ENCODE peak calls at places on chromosomes 11 and 22, in six cellular contexts. H is heart left ventricle, K is breast epithelium, L is prostate gland, W is right lobe of liver, G is adrenal gland. T is an unnamed sample. For H3K27me3 and H3K4me1, the result is how much of the 10 kb centered on the place peaks cover.

GRCh38 chr11:21615871-21616270 is 577.0 kb upstream of the ANO5 start:
- DNase-seq in W (no peak), L (no peak), K (no peak), G (no peak), H (no peak), T (no peak)

GRCh38 chr11:33830903-33831648 is 56.8 kb upstream of the FBXO3 start:
- DNase-seq in K (no peak), W (no peak), L (no peak), H (no peak), G (no peak), T (no peak)

GRCh38 chr11:59706518-59707285 is 6.9 kb downstream of the OR10V1 start:
- DNase-seq in K (no peak), W (no peak), G (no peak), L (no peak), H (no peak), T (no peak)

GRCh38 chr11:85088286-85088685 is 538.9 kb downstream of the DLG2 start:
- DNase-seq in G (no peak), H (no peak), L (no peak), K (no peak), W (no peak), T (no peak)

GRCh38 chr11:93054279-93054678 is 84.8 kb downstream of the MTNR1B start:
- DNase-seq in W (no peak), K (no peak), G (no peak), L (no peak), H (no peak), T (no peak)

GRCh38 chr11:121538054-121538453 is 85.3 kb upstream of the SORL1-AS1 start:
- DNase-seq in W (no peak), L (no peak), K (no peak), H (no peak), G (no peak), T (no peak)

GRCh38 chr11:119044708-119045107 is 12.3 kb downstream of the HYOU1 start:
- DNase-seq in G (no peak), K (no peak), H (no peak), L (no peak), W (no peak), T (no peak)

GRCh38 chr11:14015711-14016110 is 53.2 kb downstream of the SPON1 start:
- DNase-seq in H (no peak), K (no peak), L (no peak), W (no peak), G (peak), T (no peak)

GRCh38 chr22:35838849-35839646 is 121.4 kb downstream of the APOL5 start:
- DNase-seq in W (no peak), H (no peak), G (peak), L (peak), K (no peak), T (peak)

GRCh38 chr11:122170815-122171475 is 54.9 kb upstream of the BLID start:
- DNase-seq in H (no peak), K (no peak), L (no peak), G (no peak), W (no peak), T (peak)

GRCh38 chr11:116830184-116830912 is 641 bp downstream of the APOC3 start:
- DNase-seq in L (no peak), W (peak), K (no peak), H (no peak), G (no peak), T (no peak)

GRCh38 chr11:34940026-34940677 is 23.7 kb downstream of the PDHX start:
- DNase-seq in L (no peak), G (no peak), W (no peak), K (no peak), H (no peak), T (no peak)

GRCh38 chr11:94068764-94069163 is 47.6 kb downstream of the HEPHL1 start:
- DNase-seq in W (no peak), L (no peak), K (no peak), H (no peak), G (no peak), T (no peak)

GRCh38 chr22:45226681-45227186 is 14.0 kb downstream of the KIAA0930 start:
- DNase-seq in H (no peak), G (no peak), K (peak), W (no peak), L (no peak), T (peak)

GRCh38 chr22:32082331-32082730 is 39.3 kb downstream of the SLC5A1 start:
- DNase-seq in W (no peak), K (no peak), G (no peak), L (no peak), H (no peak), T (no peak)

GRCh38 chr22:43931771-43932170 is 8.2 kb downstream of the PNPLA3 start:
- DNase-seq in K (no peak), H (no peak), G (no peak), W (no peak), L (peak), T (no peak)

GRCh38 chr11:118343248-118343647 is 743 bp upstream of the CD3D start:
- DNase-seq in K (no peak), W (no peak), H (no peak), L (no peak), G (no peak), T (no peak)

GRCh38 chr22:31945971-31946680 is 1.8 kb downstream of the YWHAH start:
- DNase-seq in W (no peak), G (no peak), K (no peak), H (no peak), L (no peak), T (no peak)

GRCh38 chr11:45876401-45876800 is 9.1 kb upstream of the MAPK8IP1 start:
- DNase-seq in K (no peak), W (no peak), G (no peak), H (no peak), L (no peak), T (no peak)

GRCh38 chr22:46054091-46054877 is 77.3 kb upstream of the WNT7B start:
- DNase-seq in H (peak), L (no peak), W (peak), G (peak), K (peak), T (peak)

GRCh38 chr11:59368238-59369022 is 9.7 kb downstream of the OR5AN1 start:
- DNase-seq in K (no peak), G (no peak), H (no peak), L (no peak), W (no peak), T (no peak)

GRCh38 chr22:44032126-44032730 is 8.1 kb downstream of the PARVB start:
- DNase-seq in K (no peak), W (no peak), H (no peak), G (no peak), L (no peak), T (no peak)

GRCh38 chr11:15055620-15056356 is 17.6 kb upstream of the CALCB start:
- DNase-seq in G (no peak), H (no peak), L (no peak), K (no peak), W (no peak), T (peak)

GRCh38 chr11:16261836-16262644 is 94.3 kb downstream of the SOX6 start:
- DNase-seq in K (no peak), L (no peak), H (no peak), G (no peak), W (no peak), T (no peak)

GRCh38 chr11:61120865-61121831 is 18.9 kb downstream of the CD5 start:
- DNase-seq in K (no peak), G (peak), L (no peak), W (no peak), H (peak), T (peak)

GRCh38 chr11:62492586-62492985 is 54.0 kb downstream of the AHNAK start:
- DNase-seq in H (no peak), G (no peak), K (no peak), L (no peak), W (no peak), T (no peak)

GRCh38 chr11:117226388-117227385 is 5.2 kb downstream of the PCSK7 start:
- DNase-seq in L (peak), W (peak), H (no peak), K (no peak), G (peak), T (peak)

GRCh38 chr11:100776212-100776896 is 89.3 kb downstream of the ARHGAP42 start:
- DNase-seq in W (no peak), H (no peak), G (no peak), K (no peak), L (no peak), T (no peak)

GRCh38 chr11:82634091-82634490 is 99.6 kb downstream of the FAM181B start:
- DNase-seq in H (no peak), K (no peak), L (no peak), W (no peak), G (no peak), T (no peak)

GRCh38 chr11:35208795-35209194 is 69.8 kb downstream of the CD44 start:
- DNase-seq in H (no peak), W (no peak), L (no peak), K (no peak), G (no peak), T (no peak)

GRCh38 chr22:45129703-45130524 is 33.8 kb upstream of the NUP50 start:
- DNase-seq in H (no peak), K (no peak), W (no peak), G (no peak), L (no peak), T (no peak)

GRCh38 chr11:249062-249461 is 12.3 kb downstream of the PSMD13 start:
- DNase-seq in W (no peak), G (no peak), K (no peak), L (no peak), H (no peak), T (no peak)
- TF ChIP-seq POLR2A in W (no peak), G (no peak), K (no peak), L (no peak), H (no peak), T (no peak)

DNA sequence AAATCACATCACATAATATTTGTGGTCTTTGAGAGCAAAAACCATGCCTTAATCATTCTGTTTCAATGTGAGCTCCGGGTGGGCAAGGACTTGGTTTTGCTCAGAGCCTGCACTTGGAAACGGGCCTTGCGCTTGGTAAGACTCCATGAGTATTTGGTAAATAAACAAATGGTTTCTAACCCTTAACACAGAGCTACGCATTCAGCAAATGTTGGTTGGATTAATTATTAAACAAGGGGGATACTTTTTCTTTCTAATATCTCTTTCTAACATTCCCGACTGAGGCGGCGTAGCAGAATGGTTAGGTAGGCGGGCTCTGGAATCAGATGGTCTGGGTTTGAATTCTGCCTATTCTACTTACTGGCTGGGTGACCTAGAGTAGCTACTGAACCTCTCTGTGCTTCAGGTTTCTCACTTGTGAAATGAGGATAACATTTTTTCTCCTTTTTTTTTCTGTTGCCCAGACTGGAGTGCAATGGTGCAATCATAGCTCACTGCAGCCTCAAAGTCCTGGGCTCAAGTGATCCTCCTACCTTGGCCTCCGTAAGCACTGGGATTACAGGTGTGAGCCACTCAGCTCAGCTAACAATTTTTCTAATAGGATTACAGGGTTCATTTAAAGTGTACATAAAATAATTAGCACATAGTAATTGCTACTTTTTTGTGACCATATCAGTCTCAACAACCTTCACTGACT is 3.4 kb upstream of the FAM83F start:
- DNase-seq in W (peak), K (no peak), L (no peak), H (no peak), G (no peak), T (no peak)
- H3K27me3 ChIP-seq in W (under half), K (under half), L (under half), H (under half), G (under half), T (under half)

DNA sequence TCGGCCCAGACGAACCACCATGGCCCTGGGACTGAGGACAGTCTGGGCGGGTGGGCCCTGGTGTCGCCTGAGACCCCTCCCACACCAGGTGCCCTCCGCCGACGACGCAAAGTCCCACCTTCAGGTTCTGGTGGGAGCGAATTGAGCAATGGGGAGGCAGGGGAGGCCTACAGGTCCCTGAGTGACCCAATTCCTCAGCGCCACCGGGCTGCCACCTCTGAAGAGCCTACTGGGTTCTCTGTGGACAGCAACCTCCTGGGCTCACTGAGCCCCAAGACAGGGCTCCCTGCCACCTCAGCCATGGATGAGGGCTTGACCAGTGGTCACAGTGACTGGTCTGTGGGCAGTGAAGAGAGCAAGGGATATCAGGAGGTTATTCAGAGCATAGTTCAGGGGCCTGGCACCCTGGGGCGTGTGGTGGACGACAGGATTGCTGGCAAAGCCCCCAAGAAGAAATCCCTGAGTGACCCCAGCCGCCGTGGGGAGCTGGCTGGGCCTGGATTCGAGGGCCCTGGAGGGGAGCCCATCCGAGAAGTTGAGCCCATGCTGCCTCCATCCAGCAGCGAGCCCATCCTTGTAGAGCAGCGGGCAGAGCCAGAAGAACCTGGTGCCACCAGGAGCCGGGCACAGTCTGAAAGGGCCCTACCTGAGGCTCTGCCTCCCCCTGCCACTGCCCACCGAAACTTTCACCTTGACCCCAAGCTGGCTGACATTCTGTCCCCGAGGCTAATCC is 2.8 kb downstream of the ARHGEF17 start:
- DNase-seq in W (no peak), G (no peak), H (no peak), K (no peak), L (no peak), T (peak)
- H3K4me1 ChIP-seq in W (under half), G (under half), H (under half), K (under half), L (under half), T (half or more)

GRCh38 chr11:76783901-76784813 is 1.0 kb downstream of the TSKU start:
- DNase-seq in W (peak), K (peak), H (peak), L (peak), G (peak), T (peak)
- TF ChIP-seq POLR2A in W (no peak), K (peak), H (no peak), L (peak), G (no peak), T (peak)